ENCODE peak calls at places on chromosome 19, in nine cellular contexts. One of them, this sample, is unnamed.

GRCh38 chr19:36060430-36060829 is 5.7 kb downstream of the WDR62 start:
- DNase-seq in heart right ventricle: peak; percentile 16
- DNase-seq in right lobe of liver: peak; percentile 52
- DNase-seq in A673: peak; percentile 41
- DNase-seq in ELR: peak; percentile 53
- DNase-seq in MCF 10A: peak; percentile 50
- DNase-seq in stimulated activated CD8-positive, alpha-beta memory T cell treated with anti-CD3 and anti-CD28 coated beads, Interleukin-4, amount 100 ng/mL, for 1 hour: no peak
- DNase-seq in activated naive CD4-positive, alpha-beta T cell treated with anti-CD3 and anti-CD28 coated beads for 36 hours: peak; percentile 20
- DNase-seq in aorta: no peak
- DNase-seq in this sample: no peak

GRCh38 chr19:18660051-18660910 is 23.2 kb upstream of the CRTC1 start:
- DNase-seq in heart right ventricle: peak; percentile 69
- DNase-seq in right lobe of liver: no peak
- DNase-seq in A673: no peak
- DNase-seq in ELR: peak; percentile 86
- DNase-seq in MCF 10A: peak; percentile 46
- DNase-seq in stimulated activated CD8-positive, alpha-beta memory T cell treated with anti-CD3 and anti-CD28 coated beads, Interleukin-4, amount 100 ng/mL, for 1 hour: no peak
- DNase-seq in activated naive CD4-positive, alpha-beta T cell treated with anti-CD3 and anti-CD28 coated beads for 36 hours: no peak
- DNase-seq in aorta: peak; percentile 93
- DNase-seq in this sample: no peak

GRCh38 chr19:35862528-35862927 is 5.8 kb downstream of the KIRREL2 start:
- DNase-seq in heart right ventricle: no peak
- DNase-seq in right lobe of liver: no peak
- DNase-seq in A673: no peak
- DNase-seq in ELR: no peak
- DNase-seq in MCF 10A: no peak
- DNase-seq in stimulated activated CD8-positive, alpha-beta memory T cell treated with anti-CD3 and anti-CD28 coated beads, Interleukin-4, amount 100 ng/mL, for 1 hour: no peak
- DNase-seq in activated naive CD4-positive, alpha-beta T cell treated with anti-CD3 and anti-CD28 coated beads for 36 hours: no peak
- DNase-seq in aorta: no peak
- DNase-seq in this sample: no peak

GRCh38 chr19:18440936-18441803 is 3.2 kb upstream of the ISYNA1 start:
- DNase-seq in heart right ventricle: no peak
- DNase-seq in right lobe of liver: no peak
- DNase-seq in A673: no peak
- DNase-seq in ELR: no peak
- DNase-seq in MCF 10A: no peak
- DNase-seq in stimulated activated CD8-positive, alpha-beta memory T cell treated with anti-CD3 and anti-CD28 coated beads, Interleukin-4, amount 100 ng/mL, for 1 hour: no peak
- DNase-seq in activated naive CD4-positive, alpha-beta T cell treated with anti-CD3 and anti-CD28 coated beads for 36 hours: no peak
- DNase-seq in aorta: no peak
- DNase-seq in this sample: no peak

GRCh38 chr19:13597625-13598024 is 91.3 kb upstream of the CACNA1A start:
- DNase-seq in heart right ventricle: peak; percentile 48
- DNase-seq in right lobe of liver: peak; percentile 27
- DNase-seq in A673: peak; percentile 82
- DNase-seq in ELR: peak; percentile 80
- DNase-seq in MCF 10A: peak; percentile 75
- DNase-seq in stimulated activated CD8-positive, alpha-beta memory T cell treated with anti-CD3 and anti-CD28 coated beads, Interleukin-4, amount 100 ng/mL, for 1 hour: peak; percentile 3
- DNase-seq in activated naive CD4-positive, alpha-beta T cell treated with anti-CD3 and anti-CD28 coated beads for 36 hours: peak; percentile 69
- DNase-seq in aorta: peak; percentile 61
- DNase-seq in this sample: peak; percentile 45

GRCh38 chr19:45632468-45633196 is 6.6 kb downstream of the EML2 start:
- DNase-seq in heart right ventricle: peak; percentile 74
- DNase-seq in right lobe of liver: peak; percentile 46
- DNase-seq in A673: peak; percentile 92
- DNase-seq in ELR: peak; percentile 86
- DNase-seq in MCF 10A: peak; percentile 98
- DNase-seq in stimulated activated CD8-positive, alpha-beta memory T cell treated with anti-CD3 and anti-CD28 coated beads, Interleukin-4, amount 100 ng/mL, for 1 hour: no peak
- DNase-seq in activated naive CD4-positive, alpha-beta T cell treated with anti-CD3 and anti-CD28 coated beads for 36 hours: peak; percentile 69
- DNase-seq in aorta: peak; percentile 91
- DNase-seq in this sample: peak; percentile 88

GRCh38 chr19:18612051-18612771 is 459 bp upstream of the TMEM59L start:
- DNase-seq in heart right ventricle: no peak
- DNase-seq in right lobe of liver: no peak
- DNase-seq in A673: no peak
- DNase-seq in ELR: peak; percentile 23
- DNase-seq in MCF 10A: no peak
- DNase-seq in stimulated activated CD8-positive, alpha-beta memory T cell treated with anti-CD3 and anti-CD28 coated beads, Interleukin-4, amount 100 ng/mL, for 1 hour: no peak
- DNase-seq in activated naive CD4-positive, alpha-beta T cell treated with anti-CD3 and anti-CD28 coated beads for 36 hours: no peak
- DNase-seq in aorta: no peak
- DNase-seq in this sample: no peak

GRCh38 chr19:13825489-13826475 is 30.5 kb downstream of the ZSWIM4 start:
- DNase-seq in heart right ventricle: no peak
- DNase-seq in right lobe of liver: no peak
- DNase-seq in A673: peak; percentile 89
- DNase-seq in ELR: peak; percentile 55
- DNase-seq in MCF 10A: peak; percentile 50
- DNase-seq in stimulated activated CD8-positive, alpha-beta memory T cell treated with anti-CD3 and anti-CD28 coated beads, Interleukin-4, amount 100 ng/mL, for 1 hour: no peak
- DNase-seq in activated naive CD4-positive, alpha-beta T cell treated with anti-CD3 and anti-CD28 coated beads for 36 hours: no peak
- DNase-seq in aorta: no peak
- DNase-seq in this sample: no peak

GRCh38 chr19:48862827-48863226 is 5.6 kb downstream of the PLEKHA4 start:
- DNase-seq in heart right ventricle: no peak
- DNase-seq in right lobe of liver: no peak
- DNase-seq in A673: no peak
- DNase-seq in ELR: no peak
- DNase-seq in MCF 10A: no peak
- DNase-seq in stimulated activated CD8-positive, alpha-beta memory T cell treated with anti-CD3 and anti-CD28 coated beads, Interleukin-4, amount 100 ng/mL, for 1 hour: no peak
- DNase-seq in activated naive CD4-positive, alpha-beta T cell treated with anti-CD3 and anti-CD28 coated beads for 36 hours: no peak
- DNase-seq in aorta: no peak
- DNase-seq in this sample: no peak

GRCh38 chr19:2032296-2032941 is 16.9 kb upstream of the BTBD2 start:
- DNase-seq in heart right ventricle: peak; percentile 92
- DNase-seq in right lobe of liver: peak; percentile 96
- DNase-seq in A673: peak; percentile 92
- DNase-seq in ELR: peak; percentile 78
- DNase-seq in MCF 10A: peak; percentile 98
- DNase-seq in stimulated activated CD8-positive, alpha-beta memory T cell treated with anti-CD3 and anti-CD28 coated beads, Interleukin-4, amount 100 ng/mL, for 1 hour: no peak
- DNase-seq in activated naive CD4-positive, alpha-beta T cell treated with anti-CD3 and anti-CD28 coated beads for 36 hours: peak; percentile 73
- DNase-seq in aorta: peak; percentile 98
- DNase-seq in this sample: peak; percentile 68

GRCh38 chr19:51460164-51460992 is 2.1 kb upstream of the SIGLEC8 start:
- DNase-seq in heart right ventricle: no peak
- DNase-seq in right lobe of liver: no peak
- DNase-seq in A673: peak; percentile 7
- DNase-seq in ELR: peak; percentile 28
- DNase-seq in MCF 10A: no peak
- DNase-seq in stimulated activated CD8-positive, alpha-beta memory T cell treated with anti-CD3 and anti-CD28 coated beads, Interleukin-4, amount 100 ng/mL, for 1 hour: no peak
- DNase-seq in activated naive CD4-positive, alpha-beta T cell treated with anti-CD3 and anti-CD28 coated beads for 36 hours: no peak
- DNase-seq in aorta: no peak
- DNase-seq in this sample: no peak

GRCh38 chr19:40588926-40589569 is 12.1 kb upstream of the LTBP4 start:
- DNase-seq in heart right ventricle: no peak
- DNase-seq in right lobe of liver: no peak
- DNase-seq in A673: no peak
- DNase-seq in ELR: no peak
- DNase-seq in MCF 10A: no peak
- DNase-seq in stimulated activated CD8-positive, alpha-beta memory T cell treated with anti-CD3 and anti-CD28 coated beads, Interleukin-4, amount 100 ng/mL, for 1 hour: no peak
- DNase-seq in activated naive CD4-positive, alpha-beta T cell treated with anti-CD3 and anti-CD28 coated beads for 36 hours: no peak
- DNase-seq in aorta: no peak
- DNase-seq in this sample: peak; percentile 72

GRCh38 chr19:3612330-3612729 is 5.7 kb upstream of the TBXA2R start:
- DNase-seq in heart right ventricle: no peak
- DNase-seq in right lobe of liver: peak; percentile 23
- DNase-seq in A673: no peak
- DNase-seq in ELR: no peak
- DNase-seq in MCF 10A: no peak
- DNase-seq in stimulated activated CD8-positive, alpha-beta memory T cell treated with anti-CD3 and anti-CD28 coated beads, Interleukin-4, amount 100 ng/mL, for 1 hour: no peak
- DNase-seq in activated naive CD4-positive, alpha-beta T cell treated with anti-CD3 and anti-CD28 coated beads for 36 hours: no peak
- DNase-seq in aorta: peak; percentile 41
- DNase-seq in this sample: no peak

GRCh38 chr19:8412783-8413592 is at the start of gene MARCHF2:
- DNase-seq in heart right ventricle: peak; percentile 95
- DNase-seq in right lobe of liver: peak; percentile 98
- DNase-seq in A673: peak; percentile 97
- DNase-seq in ELR: peak; percentile 96
- DNase-seq in MCF 10A: peak; percentile 96
- DNase-seq in stimulated activated CD8-positive, alpha-beta memory T cell treated with anti-CD3 and anti-CD28 coated beads, Interleukin-4, amount 100 ng/mL, for 1 hour: peak; percentile 80
- DNase-seq in activated naive CD4-positive, alpha-beta T cell treated with anti-CD3 and anti-CD28 coated beads for 36 hours: peak; percentile 95
- DNase-seq in aorta: peak; percentile 98
- DNase-seq in this sample: peak; percentile 93

GRCh38 chr19:33448159-33448516 is 73.5 kb downstream of the PEPD start:
- DNase-seq in heart right ventricle: no peak
- DNase-seq in right lobe of liver: no peak
- DNase-seq in A673: no peak
- DNase-seq in ELR: no peak
- DNase-seq in MCF 10A: no peak
- DNase-seq in stimulated activated CD8-positive, alpha-beta memory T cell treated with anti-CD3 and anti-CD28 coated beads, Interleukin-4, amount 100 ng/mL, for 1 hour: no peak
- DNase-seq in activated naive CD4-positive, alpha-beta T cell treated with anti-CD3 and anti-CD28 coated beads for 36 hours: no peak
- DNase-seq in aorta: peak; percentile 9
- DNase-seq in this sample: no peak

GRCh38 chr19:43594710-43595604 is 977 bp downstream of the IRGQ start:
- DNase-seq in heart right ventricle: no peak
- DNase-seq in right lobe of liver: peak; percentile 72
- DNase-seq in A673: peak; percentile 80
- DNase-seq in ELR: peak; percentile 71
- DNase-seq in MCF 10A: peak; percentile 57
- DNase-seq in stimulated activated CD8-positive, alpha-beta memory T cell treated with anti-CD3 and anti-CD28 coated beads, Interleukin-4, amount 100 ng/mL, for 1 hour: no peak
- DNase-seq in activated naive CD4-positive, alpha-beta T cell treated with anti-CD3 and anti-CD28 coated beads for 36 hours: peak; percentile 83
- DNase-seq in aorta: peak; percentile 78
- DNase-seq in this sample: peak; percentile 6

GRCh38 chr19:46299004-46299509 is 2.2 kb downstream of the HIF3A start:
- DNase-seq in heart right ventricle: peak; percentile 97
- DNase-seq in right lobe of liver: peak; percentile 94
- DNase-seq in A673: peak; percentile 94
- DNase-seq in ELR: peak; percentile 60
- DNase-seq in MCF 10A: peak; percentile 96
- DNase-seq in stimulated activated CD8-positive, alpha-beta memory T cell treated with anti-CD3 and anti-CD28 coated beads, Interleukin-4, amount 100 ng/mL, for 1 hour: no peak
- DNase-seq in activated naive CD4-positive, alpha-beta T cell treated with anti-CD3 and anti-CD28 coated beads for 36 hours: no peak
- DNase-seq in aorta: peak; percentile 94
- DNase-seq in this sample: peak; percentile 96

GRCh38 chr19:13215572-13216380 is 65.6 kb downstream of the IER2 start:
- DNase-seq in heart right ventricle: no peak
- DNase-seq in right lobe of liver: no peak
- DNase-seq in A673: no peak
- DNase-seq in ELR: peak; percentile 33
- DNase-seq in MCF 10A: peak; percentile 40
- DNase-seq in stimulated activated CD8-positive, alpha-beta memory T cell treated with anti-CD3 and anti-CD28 coated beads, Interleukin-4, amount 100 ng/mL, for 1 hour: no peak
- DNase-seq in activated naive CD4-positive, alpha-beta T cell treated with anti-CD3 and anti-CD28 coated beads for 36 hours: peak; percentile 51
- DNase-seq in aorta: no peak
- DNase-seq in this sample: no peak

GRCh38 chr19:55352040-55352439 is 2.5 kb downstream of the COX6B2 start:
- DNase-seq in heart right ventricle: no peak
- DNase-seq in right lobe of liver: no peak
- DNase-seq in A673: no peak
- DNase-seq in ELR: no peak
- DNase-seq in MCF 10A: peak; percentile 68
- DNase-seq in stimulated activated CD8-positive, alpha-beta memory T cell treated with anti-CD3 and anti-CD28 coated beads, Interleukin-4, amount 100 ng/mL, for 1 hour: no peak
- DNase-seq in activated naive CD4-positive, alpha-beta T cell treated with anti-CD3 and anti-CD28 coated beads for 36 hours: no peak
- DNase-seq in aorta: no peak
- DNase-seq in this sample: no peak

GRCh38 chr19:8702350-8702749 is 3.8 kb upstream of the ACTL9 start:
- DNase-seq in heart right ventricle: no peak
- DNase-seq in right lobe of liver: no peak
- DNase-seq in A673: peak; percentile 21
- DNase-seq in ELR: no peak
- DNase-seq in MCF 10A: no peak
- DNase-seq in stimulated activated CD8-positive, alpha-beta memory T cell treated with anti-CD3 and anti-CD28 coated beads, Interleukin-4, amount 100 ng/mL, for 1 hour: no peak
- DNase-seq in activated naive CD4-positive, alpha-beta T cell treated with anti-CD3 and anti-CD28 coated beads for 36 hours: peak; percentile 31
- DNase-seq in aorta: no peak
- DNase-seq in this sample: no peak

GRCh38 chr19:18967358-18968146 is 26.5 kb upstream of the HOMER3 start:
- DNase-seq in heart right ventricle: peak; percentile 65
- DNase-seq in right lobe of liver: peak; percentile 77
- DNase-seq in A673: no peak
- DNase-seq in ELR: peak; percentile 83
- DNase-seq in MCF 10A: peak; percentile 91
- DNase-seq in stimulated activated CD8-positive, alpha-beta memory T cell treated with anti-CD3 and anti-CD28 coated beads, Interleukin-4, amount 100 ng/mL, for 1 hour: no peak
- DNase-seq in activated naive CD4-positive, alpha-beta T cell treated with anti-CD3 and anti-CD28 coated beads for 36 hours: no peak
- DNase-seq in aorta: peak; percentile 85
- DNase-seq in this sample: no peak

GRCh38 chr19:34926361-34926684 is 380 bp upstream of the ZNF30 start:
- DNase-seq in heart right ventricle: no peak
- DNase-seq in right lobe of liver: no peak
- DNase-seq in A673: no peak
- DNase-seq in ELR: no peak
- DNase-seq in MCF 10A: no peak
- DNase-seq in stimulated activated CD8-positive, alpha-beta memory T cell treated with anti-CD3 and anti-CD28 coated beads, Interleukin-4, amount 100 ng/mL, for 1 hour: no peak
- DNase-seq in activated naive CD4-positive, alpha-beta T cell treated with anti-CD3 and anti-CD28 coated beads for 36 hours: no peak
- DNase-seq in aorta: no peak
- DNase-seq in this sample: no peak

GRCh38 chr19:52170863-52171320 is 529 bp downstream of the ZNF836 start:
- DNase-seq in heart right ventricle: peak; percentile 18
- DNase-seq in right lobe of liver: peak; percentile 48
- DNase-seq in A673: peak; percentile 16
- DNase-seq in ELR: no peak
- DNase-seq in MCF 10A: peak; percentile 3
- DNase-seq in stimulated activated CD8-positive, alpha-beta memory T cell treated with anti-CD3 and anti-CD28 coated beads, Interleukin-4, amount 100 ng/mL, for 1 hour: no peak
- DNase-seq in activated naive CD4-positive, alpha-beta T cell treated with anti-CD3 and anti-CD28 coated beads for 36 hours: peak; percentile 14
- DNase-seq in aorta: no peak
- DNase-seq in this sample: no peak

GRCh38 chr19:46926201-46927071 is 65.6 kb downstream of the ARHGAP35 start:
- DNase-seq in heart right ventricle: no peak
- DNase-seq in right lobe of liver: no peak
- DNase-seq in A673: peak; percentile 76
- DNase-seq in ELR: no peak
- DNase-seq in MCF 10A: peak; percentile 67
- DNase-seq in stimulated activated CD8-positive, alpha-beta memory T cell treated with anti-CD3 and anti-CD28 coated beads, Interleukin-4, amount 100 ng/mL, for 1 hour: no peak
- DNase-seq in activated naive CD4-positive, alpha-beta T cell treated with anti-CD3 and anti-CD28 coated beads for 36 hours: no peak
- DNase-seq in aorta: no peak
- DNase-seq in this sample: peak; percentile 54

GRCh38 chr19:16441661-16442071 is 30.1 kb downstream of the EPS15L1 start:
- DNase-seq in heart right ventricle: no peak
- DNase-seq in right lobe of liver: no peak
- DNase-seq in A673: peak; percentile 37
- DNase-seq in ELR: peak; percentile 43
- DNase-seq in MCF 10A: peak; percentile 33
- DNase-seq in stimulated activated CD8-positive, alpha-beta memory T cell treated with anti-CD3 and anti-CD28 coated beads, Interleukin-4, amount 100 ng/mL, for 1 hour: no peak
- DNase-seq in activated naive CD4-positive, alpha-beta T cell treated with anti-CD3 and anti-CD28 coated beads for 36 hours: peak; percentile 54
- DNase-seq in aorta: no peak
- DNase-seq in this sample: no peak

GRCh38 chr19:33705090-33705847 is 83.5 kb downstream of the CHST8 start:
- DNase-seq in heart right ventricle: no peak
- DNase-seq in right lobe of liver: no peak
- DNase-seq in A673: no peak
- DNase-seq in ELR: no peak
- DNase-seq in MCF 10A: no peak
- DNase-seq in stimulated activated CD8-positive, alpha-beta memory T cell treated with anti-CD3 and anti-CD28 coated beads, Interleukin-4, amount 100 ng/mL, for 1 hour: no peak
- DNase-seq in activated naive CD4-positive, alpha-beta T cell treated with anti-CD3 and anti-CD28 coated beads for 36 hours: no peak
- DNase-seq in aorta: peak; percentile 21
- DNase-seq in this sample: no peak

GRCh38 chr19:16714702-16715294 is 4.8 kb upstream of the NWD1 start:
- DNase-seq in heart right ventricle: peak; percentile 8
- DNase-seq in right lobe of liver: peak; percentile 28
- DNase-seq in A673: peak; percentile 77
- DNase-seq in ELR: peak; percentile 45
- DNase-seq in MCF 10A: peak; percentile 76
- DNase-seq in stimulated activated CD8-positive, alpha-beta memory T cell treated with anti-CD3 and anti-CD28 coated beads, Interleukin-4, amount 100 ng/mL, for 1 hour: no peak
- DNase-seq in activated naive CD4-positive, alpha-beta T cell treated with anti-CD3 and anti-CD28 coated beads for 36 hours: peak; percentile 71
- DNase-seq in aorta: peak; percentile 56
- DNase-seq in this sample: no peak

GRCh38 chr19:30783212-30783611 is 411.0 kb downstream of the ZNF536 start:
- DNase-seq in heart right ventricle: no peak
- DNase-seq in right lobe of liver: no peak
- DNase-seq in A673: no peak
- DNase-seq in ELR: no peak
- DNase-seq in MCF 10A: no peak
- DNase-seq in stimulated activated CD8-positive, alpha-beta memory T cell treated with anti-CD3 and anti-CD28 coated beads, Interleukin-4, amount 100 ng/mL, for 1 hour: no peak
- DNase-seq in activated naive CD4-positive, alpha-beta T cell treated with anti-CD3 and anti-CD28 coated beads for 36 hours: no peak
- DNase-seq in aorta: no peak
- DNase-seq in this sample: no peak

GRCh38 chr19:7507884-7508283 is 8.0 kb upstream of the ZNF358 start:
- DNase-seq in heart right ventricle: no peak
- DNase-seq in right lobe of liver: peak; percentile 81
- DNase-seq in A673: peak; percentile 63
- DNase-seq in ELR: peak; percentile 96
- DNase-seq in MCF 10A: peak; percentile 96
- DNase-seq in stimulated activated CD8-positive, alpha-beta memory T cell treated with anti-CD3 and anti-CD28 coated beads, Interleukin-4, amount 100 ng/mL, for 1 hour: no peak
- DNase-seq in activated naive CD4-positive, alpha-beta T cell treated with anti-CD3 and anti-CD28 coated beads for 36 hours: no peak
- DNase-seq in aorta: peak; percentile 91
- DNase-seq in this sample: no peak

GRCh38 chr19:39411832-39412099 is 703 bp upstream of the PLEKHG2 start:
- DNase-seq in heart right ventricle: peak; percentile 92
- DNase-seq in right lobe of liver: peak; percentile 87
- DNase-seq in A673: peak; percentile 95
- DNase-seq in ELR: peak; percentile 94
- DNase-seq in MCF 10A: peak; percentile 97
- DNase-seq in stimulated activated CD8-positive, alpha-beta memory T cell treated with anti-CD3 and anti-CD28 coated beads, Interleukin-4, amount 100 ng/mL, for 1 hour: no peak
- DNase-seq in activated naive CD4-positive, alpha-beta T cell treated with anti-CD3 and anti-CD28 coated beads for 36 hours: peak; percentile 96
- DNase-seq in aorta: peak; percentile 93
- DNase-seq in this sample: peak; percentile 86

GRCh38 chr19:14433454-14434156 is 499 bp downstream of the PKN1 start:
- DNase-seq in heart right ventricle: peak; percentile 33
- DNase-seq in right lobe of liver: no peak
- DNase-seq in A673: no peak
- DNase-seq in ELR: no peak
- DNase-seq in MCF 10A: peak; percentile 38
- DNase-seq in stimulated activated CD8-positive, alpha-beta memory T cell treated with anti-CD3 and anti-CD28 coated beads, Interleukin-4, amount 100 ng/mL, for 1 hour: no peak
- DNase-seq in activated naive CD4-positive, alpha-beta T cell treated with anti-CD3 and anti-CD28 coated beads for 36 hours: peak; percentile 56
- DNase-seq in aorta: no peak
- DNase-seq in this sample: peak; percentile 34